ENCODE peak calls at places on chromosomes 13 and 19, in seven cellular contexts. One of them, this sample, is unnamed.
A peak's percentile ranks its signal among the peaks of the same experiment; 100 is the strongest.

GRCh38 chr19:54560881-54561385 is 12.7 kb upstream of the LILRA2 start:
- DNase-seq in EH: no peak
- DNase-seq in tibial artery: no peak
- DNase-seq in NCI-H1694: no peak
- DNase-seq in activated effector memory CD4-positive, alpha-beta T cell treated with anti-CD3 and anti-CD28 coated beads, Interleukin-2, amount 50 U/mL, for 16 hours: no peak
- DNase-seq in kidney glomerular epithelial cell: no peak
- DNase-seq in stimulated activated CD4-positive, alpha-beta T cell treated with anti-CD3 and anti-CD28 coated beads, Interleukin-4, amount 100 ng/mL, for 1 hour: no peak
- DNase-seq in this sample: no peak

GRCh38 chr19:30227661-30228112 is 144.5 kb upstream of the ZNF536 start:
- DNase-seq in EH: peak; percentile 58
- DNase-seq in tibial artery: peak; percentile 37
- DNase-seq in NCI-H1694: no peak
- DNase-seq in activated effector memory CD4-positive, alpha-beta T cell treated with anti-CD3 and anti-CD28 coated beads, Interleukin-2, amount 50 U/mL, for 16 hours: peak; percentile 72
- DNase-seq in kidney glomerular epithelial cell: peak; percentile 55
- DNase-seq in stimulated activated CD4-positive, alpha-beta T cell treated with anti-CD3 and anti-CD28 coated beads, Interleukin-4, amount 100 ng/mL, for 1 hour: peak; percentile 54
- DNase-seq in this sample: peak; percentile 89

GRCh38 chr13:44132710-44133109 is 240.9 kb upstream of the SERP2 start:
- DNase-seq in EH: peak; percentile 65
- DNase-seq in tibial artery: peak; percentile 80
- DNase-seq in NCI-H1694: no peak
- DNase-seq in activated effector memory CD4-positive, alpha-beta T cell treated with anti-CD3 and anti-CD28 coated beads, Interleukin-2, amount 50 U/mL, for 16 hours: no peak
- DNase-seq in kidney glomerular epithelial cell: peak; percentile 35
- DNase-seq in stimulated activated CD4-positive, alpha-beta T cell treated with anti-CD3 and anti-CD28 coated beads, Interleukin-4, amount 100 ng/mL, for 1 hour: no peak
- DNase-seq in this sample: no peak

GRCh38 chr19:440391-441212 is 20.2 kb downstream of the SHC2 start:
- DNase-seq in EH: no peak
- DNase-seq in tibial artery: no peak
- DNase-seq in NCI-H1694: no peak
- DNase-seq in activated effector memory CD4-positive, alpha-beta T cell treated with anti-CD3 and anti-CD28 coated beads, Interleukin-2, amount 50 U/mL, for 16 hours: no peak
- DNase-seq in kidney glomerular epithelial cell: no peak
- DNase-seq in stimulated activated CD4-positive, alpha-beta T cell treated with anti-CD3 and anti-CD28 coated beads, Interleukin-4, amount 100 ng/mL, for 1 hour: no peak
- DNase-seq in this sample: no peak

GRCh38 chr19:2150794-2151338 is 500 bp downstream of the AP3D1 start:
- DNase-seq in EH: peak; percentile 16
- DNase-seq in tibial artery: no peak
- DNase-seq in NCI-H1694: no peak
- DNase-seq in activated effector memory CD4-positive, alpha-beta T cell treated with anti-CD3 and anti-CD28 coated beads, Interleukin-2, amount 50 U/mL, for 16 hours: no peak
- DNase-seq in kidney glomerular epithelial cell: no peak
- DNase-seq in stimulated activated CD4-positive, alpha-beta T cell treated with anti-CD3 and anti-CD28 coated beads, Interleukin-4, amount 100 ng/mL, for 1 hour: peak; percentile 26
- DNase-seq in this sample: no peak

GRCh38 chr19:1487576-1488281 is 2.4 kb downstream of the PCSK4 start:
- DNase-seq in EH: no peak
- DNase-seq in tibial artery: no peak
- DNase-seq in NCI-H1694: no peak
- DNase-seq in activated effector memory CD4-positive, alpha-beta T cell treated with anti-CD3 and anti-CD28 coated beads, Interleukin-2, amount 50 U/mL, for 16 hours: no peak
- DNase-seq in kidney glomerular epithelial cell: no peak
- DNase-seq in stimulated activated CD4-positive, alpha-beta T cell treated with anti-CD3 and anti-CD28 coated beads, Interleukin-4, amount 100 ng/mL, for 1 hour: no peak
- DNase-seq in this sample: no peak

GRCh38 chr19:49809155-49809986 is 3.7 kb downstream of the FUZ start:
- DNase-seq in EH: peak; percentile 58
- DNase-seq in tibial artery: peak; percentile 66
- DNase-seq in NCI-H1694: no peak
- DNase-seq in activated effector memory CD4-positive, alpha-beta T cell treated with anti-CD3 and anti-CD28 coated beads, Interleukin-2, amount 50 U/mL, for 16 hours: peak; percentile 85
- DNase-seq in kidney glomerular epithelial cell: peak; percentile 19
- DNase-seq in stimulated activated CD4-positive, alpha-beta T cell treated with anti-CD3 and anti-CD28 coated beads, Interleukin-4, amount 100 ng/mL, for 1 hour: peak; percentile 47
- DNase-seq in this sample: peak; percentile 93

GRCh38 chr19:55080121-55080914 is 4.6 kb downstream of the EPS8L1 start:
- DNase-seq in EH: peak; percentile 73
- DNase-seq in tibial artery: no peak
- DNase-seq in NCI-H1694: peak; percentile 41
- DNase-seq in activated effector memory CD4-positive, alpha-beta T cell treated with anti-CD3 and anti-CD28 coated beads, Interleukin-2, amount 50 U/mL, for 16 hours: peak; percentile 83
- DNase-seq in kidney glomerular epithelial cell: no peak
- DNase-seq in stimulated activated CD4-positive, alpha-beta T cell treated with anti-CD3 and anti-CD28 coated beads, Interleukin-4, amount 100 ng/mL, for 1 hour: peak; percentile 60
- DNase-seq in this sample: no peak

GRCh38 chr13:23741879-23742510 is 147.2 kb downstream of the MIPEP start:
- DNase-seq in EH: no peak
- DNase-seq in tibial artery: no peak
- DNase-seq in NCI-H1694: no peak
- DNase-seq in activated effector memory CD4-positive, alpha-beta T cell treated with anti-CD3 and anti-CD28 coated beads, Interleukin-2, amount 50 U/mL, for 16 hours: no peak
- DNase-seq in kidney glomerular epithelial cell: no peak
- DNase-seq in stimulated activated CD4-positive, alpha-beta T cell treated with anti-CD3 and anti-CD28 coated beads, Interleukin-4, amount 100 ng/mL, for 1 hour: no peak
- DNase-seq in this sample: no peak

GRCh38 chr19:10730932-10731331 is 13.1 kb downstream of the DNM2 start:
- DNase-seq in EH: no peak
- DNase-seq in tibial artery: no peak
- DNase-seq in NCI-H1694: no peak
- DNase-seq in activated effector memory CD4-positive, alpha-beta T cell treated with anti-CD3 and anti-CD28 coated beads, Interleukin-2, amount 50 U/mL, for 16 hours: no peak
- DNase-seq in kidney glomerular epithelial cell: no peak
- DNase-seq in stimulated activated CD4-positive, alpha-beta T cell treated with anti-CD3 and anti-CD28 coated beads, Interleukin-4, amount 100 ng/mL, for 1 hour: no peak
- DNase-seq in this sample: no peak

GRCh38 chr13:96492758-96493157 is 402.9 kb downstream of the HS6ST3 start:
- DNase-seq in EH: no peak
- DNase-seq in tibial artery: no peak
- DNase-seq in NCI-H1694: peak; percentile 73
- DNase-seq in activated effector memory CD4-positive, alpha-beta T cell treated with anti-CD3 and anti-CD28 coated beads, Interleukin-2, amount 50 U/mL, for 16 hours: no peak
- DNase-seq in kidney glomerular epithelial cell: no peak
- DNase-seq in stimulated activated CD4-positive, alpha-beta T cell treated with anti-CD3 and anti-CD28 coated beads, Interleukin-4, amount 100 ng/mL, for 1 hour: no peak
- DNase-seq in this sample: no peak

GRCh38 chr13:112784811-112785418 is 95.1 kb downstream of the ATP11A start:
- DNase-seq in EH: no peak
- DNase-seq in tibial artery: no peak
- DNase-seq in NCI-H1694: no peak
- DNase-seq in activated effector memory CD4-positive, alpha-beta T cell treated with anti-CD3 and anti-CD28 coated beads, Interleukin-2, amount 50 U/mL, for 16 hours: peak; percentile 30
- DNase-seq in kidney glomerular epithelial cell: no peak
- DNase-seq in stimulated activated CD4-positive, alpha-beta T cell treated with anti-CD3 and anti-CD28 coated beads, Interleukin-4, amount 100 ng/mL, for 1 hour: no peak
- DNase-seq in this sample: peak; percentile 68

GRCh38 chr13:86368924-86369323 is 569.7 kb upstream of the SLITRK6 start:
- DNase-seq in EH: no peak
- DNase-seq in tibial artery: no peak
- DNase-seq in NCI-H1694: no peak
- DNase-seq in activated effector memory CD4-positive, alpha-beta T cell treated with anti-CD3 and anti-CD28 coated beads, Interleukin-2, amount 50 U/mL, for 16 hours: no peak
- DNase-seq in kidney glomerular epithelial cell: no peak
- DNase-seq in stimulated activated CD4-positive, alpha-beta T cell treated with anti-CD3 and anti-CD28 coated beads, Interleukin-4, amount 100 ng/mL, for 1 hour: no peak
- DNase-seq in this sample: no peak

GRCh38 chr19:7397687-7398086 is 49.0 kb downstream of the ARHGEF18 start:
- DNase-seq in EH: peak; percentile 97
- DNase-seq in tibial artery: no peak
- DNase-seq in NCI-H1694: no peak
- DNase-seq in activated effector memory CD4-positive, alpha-beta T cell treated with anti-CD3 and anti-CD28 coated beads, Interleukin-2, amount 50 U/mL, for 16 hours: no peak
- DNase-seq in kidney glomerular epithelial cell: peak; percentile 81
- DNase-seq in stimulated activated CD4-positive, alpha-beta T cell treated with anti-CD3 and anti-CD28 coated beads, Interleukin-4, amount 100 ng/mL, for 1 hour: no peak
- DNase-seq in this sample: no peak

GRCh38 chr19:35715981-35716734 is 1.6 kb upstream of the KMT2B start:
- DNase-seq in EH: peak; percentile 58
- DNase-seq in tibial artery: peak; percentile 42
- DNase-seq in NCI-H1694: no peak
- DNase-seq in activated effector memory CD4-positive, alpha-beta T cell treated with anti-CD3 and anti-CD28 coated beads, Interleukin-2, amount 50 U/mL, for 16 hours: no peak
- DNase-seq in kidney glomerular epithelial cell: peak; percentile 49
- DNase-seq in stimulated activated CD4-positive, alpha-beta T cell treated with anti-CD3 and anti-CD28 coated beads, Interleukin-4, amount 100 ng/mL, for 1 hour: no peak
- DNase-seq in this sample: no peak

This sample was measured in mesenteric fat pad.